ENCODE peak calls at places on chromosomes 6 and 20, in four cellular contexts. One of them, this sample, is unnamed.

GRCh38 chr6:51339728-51340127 is 521.1 kb downstream of the TFAP2B start:
- DNase-seq in stimulated activated CD8-positive, alpha-beta memory T cell treated with anti-CD3 and anti-CD28 coated beads, Interleukin-12 subunit alpha, Interleukin-12 subunit beta, amount 100 ng/mL, for 1 hour: no peak
- DNase-seq in A549: no peak
- DNase-seq in mesendoderm: peak
- DNase-seq in this sample: peak

GRCh38 chr6:55531496-55531895 is 47.5 kb downstream of the HMGCLL1 start:
- DNase-seq in stimulated activated CD8-positive, alpha-beta memory T cell treated with anti-CD3 and anti-CD28 coated beads, Interleukin-12 subunit alpha, Interleukin-12 subunit beta, amount 100 ng/mL, for 1 hour: no peak
- DNase-seq in A549: no peak
- DNase-seq in mesendoderm: no peak
- DNase-seq in this sample: no peak

GRCh38 chr20:1830240-1830639 is 65.0 kb upstream of the SIRPA start:
- DNase-seq in stimulated activated CD8-positive, alpha-beta memory T cell treated with anti-CD3 and anti-CD28 coated beads, Interleukin-12 subunit alpha, Interleukin-12 subunit beta, amount 100 ng/mL, for 1 hour: no peak
- DNase-seq in A549: peak
- DNase-seq in mesendoderm: peak
- DNase-seq in this sample: peak

GRCh38 chr6:56450882-56451739 is 191.6 kb downstream of the DST start:
- DNase-seq in stimulated activated CD8-positive, alpha-beta memory T cell treated with anti-CD3 and anti-CD28 coated beads, Interleukin-12 subunit alpha, Interleukin-12 subunit beta, amount 100 ng/mL, for 1 hour: no peak
- DNase-seq in A549: no peak
- DNase-seq in mesendoderm: no peak
- DNase-seq in this sample: no peak

GRCh38 chr20:41969656-41970055 is 351.5 kb upstream of the CHD6 start:
- DNase-seq in stimulated activated CD8-positive, alpha-beta memory T cell treated with anti-CD3 and anti-CD28 coated beads, Interleukin-12 subunit alpha, Interleukin-12 subunit beta, amount 100 ng/mL, for 1 hour: no peak
- DNase-seq in A549: no peak
- DNase-seq in mesendoderm: no peak
- DNase-seq in this sample: no peak

GRCh38 chr20:21936261-21936660 is 230.8 kb downstream of the PAX1 start:
- DNase-seq in stimulated activated CD8-positive, alpha-beta memory T cell treated with anti-CD3 and anti-CD28 coated beads, Interleukin-12 subunit alpha, Interleukin-12 subunit beta, amount 100 ng/mL, for 1 hour: no peak
- DNase-seq in A549: no peak
- DNase-seq in mesendoderm: no peak
- DNase-seq in this sample: no peak

GRCh38 chr20:35146299-35146921 is 726 bp downstream of the EDEM2 start:
- DNase-seq in stimulated activated CD8-positive, alpha-beta memory T cell treated with anti-CD3 and anti-CD28 coated beads, Interleukin-12 subunit alpha, Interleukin-12 subunit beta, amount 100 ng/mL, for 1 hour: no peak
- DNase-seq in A549: no peak
- DNase-seq in mesendoderm: peak
- DNase-seq in this sample: peak

GRCh38 chr6:29559524-29560287 is at the start of gene UBD:
- DNase-seq in stimulated activated CD8-positive, alpha-beta memory T cell treated with anti-CD3 and anti-CD28 coated beads, Interleukin-12 subunit alpha, Interleukin-12 subunit beta, amount 100 ng/mL, for 1 hour: no peak
- DNase-seq in A549: no peak
- DNase-seq in mesendoderm: no peak
- DNase-seq in this sample: no peak

GRCh38 chr6:158610319-158610968 is 34.1 kb downstream of the DYNLT1 start:
- DNase-seq in stimulated activated CD8-positive, alpha-beta memory T cell treated with anti-CD3 and anti-CD28 coated beads, Interleukin-12 subunit alpha, Interleukin-12 subunit beta, amount 100 ng/mL, for 1 hour: no peak
- DNase-seq in A549: no peak
- DNase-seq in mesendoderm: no peak
- DNase-seq in this sample: peak

GRCh38 chr6:161446296-161446925 is 172.6 kb upstream of the AGPAT4 start:
- DNase-seq in stimulated activated CD8-positive, alpha-beta memory T cell treated with anti-CD3 and anti-CD28 coated beads, Interleukin-12 subunit alpha, Interleukin-12 subunit beta, amount 100 ng/mL, for 1 hour: no peak
- DNase-seq in A549: no peak
- DNase-seq in mesendoderm: no peak
- DNase-seq in this sample: no peak

GRCh38 chr6:148516116-148517016 is 173.7 kb downstream of the SASH1 start:
- DNase-seq in stimulated activated CD8-positive, alpha-beta memory T cell treated with anti-CD3 and anti-CD28 coated beads, Interleukin-12 subunit alpha, Interleukin-12 subunit beta, amount 100 ng/mL, for 1 hour: no peak
- DNase-seq in A549: no peak
- DNase-seq in mesendoderm: no peak
- DNase-seq in this sample: no peak

GRCh38 chr20:31608256-31608980 is 3.3 kb downstream of the ID1 start:
- DNase-seq in stimulated activated CD8-positive, alpha-beta memory T cell treated with anti-CD3 and anti-CD28 coated beads, Interleukin-12 subunit alpha, Interleukin-12 subunit beta, amount 100 ng/mL, for 1 hour: no peak
- DNase-seq in A549: peak
- DNase-seq in mesendoderm: peak
- DNase-seq in this sample: peak

GRCh38 chr6:4178737-4179333 is 43.5 kb upstream of the ECI2 start:
- DNase-seq in stimulated activated CD8-positive, alpha-beta memory T cell treated with anti-CD3 and anti-CD28 coated beads, Interleukin-12 subunit alpha, Interleukin-12 subunit beta, amount 100 ng/mL, for 1 hour: no peak
- DNase-seq in A549: no peak
- DNase-seq in mesendoderm: no peak
- DNase-seq in this sample: no peak

GRCh38 chr6:3019749-3020320 is 20.1 kb downstream of the NQO2 start:
- DNase-seq in stimulated activated CD8-positive, alpha-beta memory T cell treated with anti-CD3 and anti-CD28 coated beads, Interleukin-12 subunit alpha, Interleukin-12 subunit beta, amount 100 ng/mL, for 1 hour: no peak
- DNase-seq in A549: no peak
- DNase-seq in mesendoderm: no peak
- DNase-seq in this sample: no peak

GRCh38 chr6:157650261-157650640 is 172.8 kb upstream of the SNX9 start:
- DNase-seq in stimulated activated CD8-positive, alpha-beta memory T cell treated with anti-CD3 and anti-CD28 coated beads, Interleukin-12 subunit alpha, Interleukin-12 subunit beta, amount 100 ng/mL, for 1 hour: no peak
- DNase-seq in A549: no peak
- DNase-seq in mesendoderm: no peak
- DNase-seq in this sample: no peak

GRCh38 chr6:166490671-166491500 is 95.6 kb downstream of the RAMACL start:
- DNase-seq in stimulated activated CD8-positive, alpha-beta memory T cell treated with anti-CD3 and anti-CD28 coated beads, Interleukin-12 subunit alpha, Interleukin-12 subunit beta, amount 100 ng/mL, for 1 hour: no peak
- DNase-seq in A549: no peak
- DNase-seq in mesendoderm: no peak
- DNase-seq in this sample: no peak

GRCh38 chr6:13554929-13555333 is 19.5 kb upstream of the SIRT5 start:
- DNase-seq in stimulated activated CD8-positive, alpha-beta memory T cell treated with anti-CD3 and anti-CD28 coated beads, Interleukin-12 subunit alpha, Interleukin-12 subunit beta, amount 100 ng/mL, for 1 hour: no peak
- DNase-seq in A549: no peak
- DNase-seq in mesendoderm: peak
- DNase-seq in this sample: peak

GRCh38 chr6:116139917-116140316 is 14.0 kb upstream of the COL10A1 start:
- DNase-seq in stimulated activated CD8-positive, alpha-beta memory T cell treated with anti-CD3 and anti-CD28 coated beads, Interleukin-12 subunit alpha, Interleukin-12 subunit beta, amount 100 ng/mL, for 1 hour: no peak
- DNase-seq in A549: peak
- DNase-seq in mesendoderm: peak
- DNase-seq in this sample: no peak

GRCh38 chr20:61957961-61958715 is 107.5 kb downstream of the TAF4 start:
- DNase-seq in stimulated activated CD8-positive, alpha-beta memory T cell treated with anti-CD3 and anti-CD28 coated beads, Interleukin-12 subunit alpha, Interleukin-12 subunit beta, amount 100 ng/mL, for 1 hour: no peak
- DNase-seq in A549: no peak
- DNase-seq in mesendoderm: no peak
- DNase-seq in this sample: no peak

GRCh38 chr6:169841907-169842606 is 90.6 kb downstream of the ERMARD start:
- DNase-seq in stimulated activated CD8-positive, alpha-beta memory T cell treated with anti-CD3 and anti-CD28 coated beads, Interleukin-12 subunit alpha, Interleukin-12 subunit beta, amount 100 ng/mL, for 1 hour: no peak
- DNase-seq in A549: no peak
- DNase-seq in mesendoderm: no peak
- DNase-seq in this sample: peak

GRCh38 chr6:18405477-18406293 is 18.5 kb downstream of the RNF144B start:
- DNase-seq in stimulated activated CD8-positive, alpha-beta memory T cell treated with anti-CD3 and anti-CD28 coated beads, Interleukin-12 subunit alpha, Interleukin-12 subunit beta, amount 100 ng/mL, for 1 hour: no peak
- DNase-seq in A549: peak
- DNase-seq in mesendoderm: peak
- DNase-seq in this sample: no peak

GRCh38 chr6:164133095-164133494 is 718.6 kb downstream of the QKI start:
- DNase-seq in stimulated activated CD8-positive, alpha-beta memory T cell treated with anti-CD3 and anti-CD28 coated beads, Interleukin-12 subunit alpha, Interleukin-12 subunit beta, amount 100 ng/mL, for 1 hour: no peak
- DNase-seq in A549: no peak
- DNase-seq in mesendoderm: no peak
- DNase-seq in this sample: no peak

GRCh38 chr6:33428219-33428890 is 8.5 kb downstream of the SYNGAP1 start:
- DNase-seq in stimulated activated CD8-positive, alpha-beta memory T cell treated with anti-CD3 and anti-CD28 coated beads, Interleukin-12 subunit alpha, Interleukin-12 subunit beta, amount 100 ng/mL, for 1 hour: no peak
- DNase-seq in A549: peak
- DNase-seq in mesendoderm: peak
- DNase-seq in this sample: peak

GRCh38 chr6:11971154-11971553 is 41.0 kb upstream of the HIVEP1 start:
- DNase-seq in stimulated activated CD8-positive, alpha-beta memory T cell treated with anti-CD3 and anti-CD28 coated beads, Interleukin-12 subunit alpha, Interleukin-12 subunit beta, amount 100 ng/mL, for 1 hour: no peak
- DNase-seq in A549: no peak
- DNase-seq in mesendoderm: no peak
- DNase-seq in this sample: no peak

GRCh38 chr6:54377776-54378175 is 69.5 kb downstream of the TINAG start:
- DNase-seq in stimulated activated CD8-positive, alpha-beta memory T cell treated with anti-CD3 and anti-CD28 coated beads, Interleukin-12 subunit alpha, Interleukin-12 subunit beta, amount 100 ng/mL, for 1 hour: no peak
- DNase-seq in A549: no peak
- DNase-seq in mesendoderm: no peak
- DNase-seq in this sample: no peak

GRCh38 chr6:42136508-42137191 is 5.8 kb downstream of the C6orf132 start:
- DNase-seq in stimulated activated CD8-positive, alpha-beta memory T cell treated with anti-CD3 and anti-CD28 coated beads, Interleukin-12 subunit alpha, Interleukin-12 subunit beta, amount 100 ng/mL, for 1 hour: no peak
- DNase-seq in A549: peak
- DNase-seq in mesendoderm: peak
- DNase-seq in this sample: peak